ENCODE peak calls at places on chromosomes 5 and 9, in four cellular contexts. One of them, this sample, is unnamed.

GRCh38 chr9:89746385-89747116 is 141.7 kb downstream of the GADD45G start:
- DNase-seq in mesenchymal stem cell: peak
- DNase-seq in neuronal stem cell: no peak
- DNase-seq in H9: no peak
- DNase-seq in this sample: no peak

GRCh38 chr5:124907098-124907644 is 160.7 kb upstream of the ZNF608 start:
- DNase-seq in mesenchymal stem cell: no peak
- DNase-seq in neuronal stem cell: no peak
- DNase-seq in H9: no peak
- DNase-seq in this sample: no peak

GRCh38 chr5:10634562-10634961 is 70.7 kb downstream of the ANKRD33B start:
- DNase-seq in mesenchymal stem cell: no peak
- DNase-seq in neuronal stem cell: no peak
- DNase-seq in H9: no peak
- DNase-seq in this sample: no peak

GRCh38 chr9:87884578-87885459 is 2.1 kb downstream of the SPATA31E1 start:
- DNase-seq in mesenchymal stem cell: no peak
- DNase-seq in neuronal stem cell: no peak
- DNase-seq in H9: no peak
- DNase-seq in this sample: no peak

GRCh38 chr9:34628656-34629491 is at the start of gene ARID3C:
- DNase-seq in mesenchymal stem cell: no peak
- DNase-seq in neuronal stem cell: no peak
- DNase-seq in H9: peak
- DNase-seq in this sample: peak

GRCh38 chr5:67414712-67415111 is 218.1 kb upstream of the CD180 start:
- DNase-seq in mesenchymal stem cell: no peak
- DNase-seq in neuronal stem cell: no peak
- DNase-seq in H9: peak
- DNase-seq in this sample: peak

GRCh38 chr5:149227168-149227826 is 44.4 kb upstream of the AFAP1L1 start:
- DNase-seq in mesenchymal stem cell: peak
- DNase-seq in neuronal stem cell: no peak
- DNase-seq in H9: no peak
- DNase-seq in this sample: peak

GRCh38 chr5:127957183-127957582 is 126.4 kb upstream of the SLC12A2 start:
- DNase-seq in mesenchymal stem cell: peak
- DNase-seq in neuronal stem cell: no peak
- DNase-seq in H9: no peak
- DNase-seq in this sample: peak

GRCh38 chr5:137995747-137996123 is 37.1 kb downstream of the FAM13B start:
- DNase-seq in mesenchymal stem cell: peak
- DNase-seq in neuronal stem cell: no peak
- DNase-seq in H9: no peak
- DNase-seq in this sample: peak

GRCh38 chr9:70093944-70094343 is 50.3 kb downstream of the MAMDC2 start:
- DNase-seq in mesenchymal stem cell: peak
- DNase-seq in neuronal stem cell: no peak
- DNase-seq in H9: no peak
- DNase-seq in this sample: no peak

GRCh38 chr5:79924936-79925893 is 65.8 kb downstream of the MTX3 start:
- DNase-seq in mesenchymal stem cell: peak
- DNase-seq in neuronal stem cell: no peak
- DNase-seq in H9: peak
- DNase-seq in this sample: no peak

GRCh38 chr5:76202182-76202581 is 119.0 kb downstream of the SV2C start:
- DNase-seq in mesenchymal stem cell: no peak
- DNase-seq in neuronal stem cell: no peak
- DNase-seq in H9: no peak
- DNase-seq in this sample: no peak

GRCh38 chr9:5593904-5594303 is 35.0 kb upstream of the RIC1 start:
- DNase-seq in mesenchymal stem cell: no peak
- DNase-seq in neuronal stem cell: no peak
- DNase-seq in H9: no peak
- DNase-seq in this sample: no peak

GRCh38 chr5:181217111-181217804 is 5.8 kb upstream of the TRIM41 start:
- DNase-seq in mesenchymal stem cell: peak
- DNase-seq in neuronal stem cell: peak
- DNase-seq in H9: peak
- DNase-seq in this sample: peak
- H2BK12ac ChIP-seq in mesenchymal stem cell: no peak
- H2BK12ac ChIP-seq in neuronal stem cell: no peak
- H2BK12ac ChIP-seq in H9: no peak
- H2BK12ac ChIP-seq in this sample: no peak

GRCh38 chr5:129903466-129904101 is 681 bp upstream of the CHSY3 start:
- DNase-seq in mesenchymal stem cell: no peak
- DNase-seq in neuronal stem cell: no peak
- DNase-seq in H9: no peak
- DNase-seq in this sample: no peak
- H3K9ac ChIP-seq in mesenchymal stem cell: peak
- H3K9ac ChIP-seq in neuronal stem cell: peak
- H3K9ac ChIP-seq in H9: no peak
- H3K9ac ChIP-seq in this sample: peak

DNA sequence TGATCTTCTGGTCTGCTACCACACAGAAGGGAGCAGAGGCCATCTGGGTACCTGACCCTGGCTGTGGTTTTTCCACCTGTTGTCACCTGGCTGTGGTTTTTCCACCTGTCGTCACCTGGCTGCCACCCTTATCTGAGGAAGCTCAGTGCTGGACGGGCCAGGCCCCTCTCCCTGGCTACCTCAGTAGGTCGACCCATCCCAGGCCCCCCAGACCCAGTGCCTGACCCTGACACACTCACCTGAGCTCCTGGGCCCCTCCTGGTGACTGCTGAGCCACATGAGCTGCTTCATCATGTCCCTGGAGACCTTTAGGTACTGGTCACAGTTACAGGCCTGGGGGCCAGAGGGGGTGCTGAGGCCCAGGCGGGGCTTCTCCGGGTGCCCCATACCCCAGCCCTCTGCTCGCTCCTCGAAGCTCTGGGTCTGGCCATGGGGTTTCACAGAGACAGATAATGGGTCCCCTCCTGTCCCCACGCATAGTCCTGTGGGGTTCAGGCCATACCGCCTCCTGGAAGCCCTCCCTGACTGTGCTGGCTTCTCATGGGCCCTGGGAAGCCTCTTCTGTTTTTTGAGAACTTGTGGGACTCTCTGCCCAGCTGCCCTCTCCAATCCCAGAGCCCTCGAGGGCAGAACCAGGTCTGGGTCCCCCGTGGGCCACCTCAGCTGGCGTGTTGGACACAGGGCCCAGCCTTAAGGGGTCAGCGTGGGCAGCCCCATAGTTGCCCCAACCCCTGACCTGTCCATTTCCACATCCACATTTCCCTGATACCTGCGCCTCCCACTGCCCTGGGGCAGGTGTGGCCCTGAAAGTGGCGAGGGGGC is 7.5 kb upstream of the NRARP start:
- DNase-seq in mesenchymal stem cell: no peak
- DNase-seq in neuronal stem cell: no peak
- DNase-seq in H9: no peak
- DNase-seq in this sample: no peak
- H2BK12ac ChIP-seq in mesenchymal stem cell: no peak
- H2BK12ac ChIP-seq in neuronal stem cell: peak
- H2BK12ac ChIP-seq in H9: no peak
- H2BK12ac ChIP-seq in this sample: no peak

GRCh38 chr9:2013688-2014087 is 1.5 kb upstream of the SMARCA2 start:
- DNase-seq in mesenchymal stem cell: peak
- DNase-seq in neuronal stem cell: no peak
- DNase-seq in H9: no peak
- DNase-seq in this sample: peak
- H3K9ac ChIP-seq in mesenchymal stem cell: peak
- H3K9ac ChIP-seq in neuronal stem cell: no peak
- H3K9ac ChIP-seq in H9: no peak
- H3K9ac ChIP-seq in this sample: no peak